ENCODE peak calls at places on chromosome 17, in ten cellular contexts. M is GM12892; S is NCI-H1417; B is aorta; E is mucosa of gallbladder; U is activated CD4-positive, CD25-positive, alpha-beta regulatory T cell; W is COLO829; K is lung; D is retina; V is left ventricle myocardium inferior. C is an unnamed sample.

GRCh38 chr17:42982266-42982665 is 1.9 kb downstream of the RUNDC1 start:
- DNase-seq in V (no peak), B (no peak), E (no peak), D (no peak), U (no peak), M (no peak), K (no peak), S (no peak), W (no peak), C (no peak)

GRCh38 chr17:50265212-50265611 is 9.1 kb upstream of the TMEM92 start:
- DNase-seq in W (no peak), U (no peak), D (no peak), S (no peak), K (no peak), B (peak), M (peak), E (no peak), V (no peak), C (no peak)

GRCh38 chr17:77365584-77366186 is 224.9 kb downstream of the SEC14L1 start:
- DNase-seq in V (peak), M (no peak), K (no peak), W (peak), B (peak), S (peak), D (peak), U (no peak), E (peak), C (no peak)

GRCh38 chr17:4490637-4491061 is 8.0 kb upstream of the SPNS2 start:
- DNase-seq in E (no peak), V (no peak), W (no peak), M (no peak), B (no peak), D (no peak), U (no peak), K (no peak), S (no peak), C (no peak)

GRCh38 chr17:82879241-82879640 is 39.4 kb upstream of the ZNF750 start:
- DNase-seq in B (peak), S (no peak), V (peak), W (no peak), U (no peak), K (no peak), M (no peak), D (no peak), E (no peak), C (no peak)

GRCh38 chr17:9897569-9897968 is 7.5 kb downstream of the RCVRN start:
- DNase-seq in V (no peak), E (no peak), S (no peak), M (no peak), W (no peak), D (peak), U (no peak), K (no peak), B (no peak), C (no peak)

GRCh38 chr17:38556234-38556633 is 49.5 kb downstream of the SRCIN1 start:
- DNase-seq in V (no peak), S (no peak), M (no peak), W (no peak), K (no peak), U (no peak), E (no peak), B (no peak), D (no peak), C (no peak)

GRCh38 chr17:35947156-35947585 is 3.7 kb upstream of the LYZL6 start:
- DNase-seq in K (peak), D (peak), E (peak), U (peak), S (peak), M (no peak), V (no peak), B (no peak), W (peak), C (no peak)

GRCh38 chr17:43779145-43780125 is 658 bp upstream of the DUSP3 start:
- DNase-seq in E (no peak), B (no peak), V (no peak), K (no peak), S (no peak), W (no peak), D (peak), M (no peak), U (no peak), C (no peak)

GRCh38 chr17:74646231-74646630 is 22.7 kb upstream of the CD300E start:
- DNase-seq in W (peak), S (peak), D (no peak), K (no peak), U (no peak), V (no peak), M (no peak), E (no peak), B (no peak), C (no peak)

GRCh38 chr17:34556384-34556783 is 23.0 kb upstream of the TMEM132E start:
- DNase-seq in S (no peak), B (no peak), U (no peak), V (no peak), E (no peak), M (no peak), D (no peak), K (no peak), W (no peak), C (no peak)

GRCh38 chr17:39753514-39754160 is 15.9 kb downstream of the GRB7 start:
- DNase-seq in D (no peak), U (no peak), K (peak), E (no peak), V (peak), M (peak), S (peak), B (peak), W (peak), C (peak)

GRCh38 chr17:44916781-44917241 is 1.5 kb upstream of the GFAP start:
- DNase-seq in V (peak), B (peak), D (no peak), S (no peak), W (peak), M (no peak), K (no peak), U (no peak), E (no peak), C (no peak)

GRCh38 chr17:28475151-28475900 is 1.9 kb downstream of the SLC13A2 start:
- DNase-seq in E (peak), W (peak), B (no peak), K (no peak), U (no peak), V (no peak), M (no peak), S (no peak), D (no peak), C (no peak)

GRCh38 chr17:46108550-46109110 is 84.6 kb downstream of the KANSL1 start:
- DNase-seq in D (no peak), B (no peak), U (no peak), E (no peak), M (no peak), S (no peak), K (no peak), W (no peak), V (no peak), C (no peak)

GRCh38 chr17:64975318-64976087 is 56.2 kb upstream of the LRRC37A3 start:
- DNase-seq in U (peak), M (peak), S (peak), B (peak), E (peak), V (peak), D (peak), W (peak), K (peak), C (peak)

GRCh38 chr17:11952610-11953009 is 44.7 kb downstream of the ZNF18 start:
- DNase-seq in K (no peak), M (no peak), B (no peak), E (no peak), W (no peak), U (no peak), S (no peak), D (no peak), V (no peak), C (no peak)

GRCh38 chr17:18963126-18964017 is 11.4 kb downstream of the SLC5A10 start:
- DNase-seq in M (no peak), W (no peak), E (no peak), U (no peak), V (no peak), D (no peak), S (no peak), B (peak), K (no peak), C (no peak)

GRCh38 chr17:9854255-9854654 is 28.5 kb downstream of the GLP2R start:
- DNase-seq in S (no peak), U (no peak), D (no peak), E (no peak), V (no peak), B (no peak), M (no peak), W (no peak), K (no peak), C (no peak)

GRCh38 chr17:74262601-74263000 is 11.4 kb upstream of the DNAI2 start:
- DNase-seq in S (no peak), M (no peak), V (no peak), E (no peak), D (no peak), B (no peak), W (no peak), K (no peak), U (no peak), C (no peak)

GRCh38 chr17:410674-411401 is 58.2 kb upstream of the RPH3AL start:
- DNase-seq in U (no peak), S (no peak), V (no peak), D (no peak), E (no peak), W (no peak), K (no peak), M (no peak), B (peak), C (no peak)

GRCh38 chr17:72390675-72391501 is 270.1 kb downstream of the SOX9 start:
- DNase-seq in D (no peak), M (no peak), E (no peak), S (no peak), K (no peak), V (no peak), B (no peak), W (no peak), U (no peak), C (no peak)

GRCh38 chr17:75487351-75488070 is 27.8 kb downstream of the CASKIN2 start:
- DNase-seq in U (no peak), S (no peak), B (no peak), E (no peak), D (no peak), W (no peak), V (no peak), K (no peak), M (peak), C (peak)

GRCh38 chr17:79393358-79394038 is 217.4 kb downstream of the RBFOX3 start:
- DNase-seq in U (peak), W (peak), E (peak), V (peak), D (peak), S (peak), B (peak), K (peak), M (peak), C (peak)

GRCh38 chr17:50127661-50128361 is 2.1 kb downstream of the SAMD14 start:
- DNase-seq in M (no peak), U (no peak), E (no peak), K (no peak), D (peak), S (no peak), B (no peak), V (no peak), W (no peak), C (no peak)

GRCh38 chr17:40307691-40308289 is 1.2 kb upstream of the RARA start:
- DNase-seq in M (no peak), E (no peak), V (peak), U (no peak), W (no peak), D (no peak), B (no peak), K (no peak), S (no peak), C (no peak)

GRCh38 chr17:61862105-61862574 is 1.2 kb downstream of the BRIP1 start:
- DNase-seq in U (no peak), V (no peak), B (no peak), M (no peak), E (no peak), W (no peak), D (no peak), K (no peak), S (no peak), C (no peak)

GRCh38 chr17:59627269-59627668 is 7.6 kb downstream of the CLTC start:
- DNase-seq in K (no peak), W (no peak), U (no peak), B (no peak), M (no peak), E (no peak), V (no peak), D (no peak), S (no peak), C (no peak)

GRCh38 chr17:16878084-16878483 is 93.8 kb downstream of the TNFRSF13B start:
- DNase-seq in M (no peak), S (no peak), B (no peak), V (no peak), K (no peak), U (no peak), E (no peak), W (no peak), D (no peak), C (no peak)

GRCh38 chr17:83080641-83081560 is 1.5 kb downstream of the METRNL start:
- DNase-seq in V (no peak), B (peak), K (no peak), S (no peak), D (peak), U (no peak), W (no peak), M (peak), E (peak), C (no peak)